ENCODE peak calls at places on chromosomes 3 and 15, in seven cellular contexts. P is HAP-1, W is T-helper 1 cell, D is B cell, X is substantia nigra, E is NCI-H446 treated with DMSO at 0.1 percent for 48 hours, Q is COR-L47. T is an unnamed sample.
A peak's percentile ranks its signal among the peaks of the same experiment; 100 is the strongest.

GRCh38 chr3:159829056-159829995 is 159.3 kb upstream of the IL12A start:
- DNase-seq in D (no peak), W (no peak), X (no peak), Q (peak; percentile 92), E (peak; percentile 73), P (no peak), T (peak; percentile 98)

GRCh38 chr3:143203848-143204247 is 84.3 kb downstream of the CHST2 start:
- DNase-seq in D (no peak), E (no peak), W (no peak), P (no peak), X (no peak), Q (no peak), T (no peak)

GRCh38 chr15:39594764-39595620 is 14.1 kb downstream of the THBS1 start:
- DNase-seq in P (no peak), Q (no peak), X (no peak), D (no peak), W (no peak), E (no peak), T (no peak)

GRCh38 chr15:96234109-96234892 is 96.2 kb upstream of the NR2F2 start:
- DNase-seq in D (no peak), W (no peak), P (no peak), Q (no peak), X (no peak), E (no peak), T (peak; percentile 45)

GRCh38 chr3:71521940-71522876 is 61.3 kb downstream of the FOXP1 start:
- DNase-seq in Q (no peak), D (no peak), P (no peak), W (no peak), X (no peak), E (no peak), T (no peak)

GRCh38 chr3:138946554-138947302 is at the start of the genes FOXL2 and FOXL2NB:
- DNase-seq in E (no peak), W (peak; percentile 27), X (no peak), Q (peak; percentile 46), D (peak; percentile 53), P (no peak), T (no peak)

GRCh38 chr3:30349507-30349906 is 256.9 kb upstream of the TGFBR2 start:
- DNase-seq in P (no peak), E (no peak), W (no peak), X (no peak), D (no peak), Q (no peak), T (no peak)

GRCh38 chr3:58640700-58641372 is 25.7 kb downstream of the FAM3D start:
- DNase-seq in E (no peak), W (peak; percentile 32), D (peak; percentile 72), P (peak; percentile 72), Q (peak; percentile 33), X (peak; percentile 54), T (no peak)

GRCh38 chr15:68704496-68705021 is 116.1 kb downstream of the ANP32A start:
- DNase-seq in X (no peak), Q (no peak), P (no peak), D (no peak), E (no peak), W (no peak), T (no peak)

GRCh38 chr3:15409239-15409638 is 18.1 kb downstream of the METTL6 start:
- DNase-seq in Q (no peak), E (no peak), D (no peak), W (no peak), P (no peak), X (no peak), T (no peak)

GRCh38 chr15:45102226-45102625 is 11.7 kb downstream of the DUOX2 start:
- DNase-seq in D (no peak), P (no peak), W (no peak), E (no peak), Q (no peak), X (no peak), T (no peak)

GRCh38 chr15:27086800-27087199 is 115.8 kb downstream of the GABRG3 start:
- DNase-seq in D (no peak), X (no peak), W (no peak), E (no peak), Q (no peak), P (no peak), T (no peak)

GRCh38 chr3:127044996-127045395 is 62.1 kb downstream of the PLXNA1 start:
- DNase-seq in Q (peak; percentile 53), X (no peak), D (no peak), W (no peak), P (no peak), E (no peak), T (no peak)

GRCh38 chr3:170499562-170500156 is 81.0 kb downstream of the CLDN11 start:
- DNase-seq in Q (peak; percentile 17), P (peak; percentile 56), D (no peak), E (no peak), X (peak; percentile 18), W (peak; percentile 3), T (peak; percentile 68)

GRCh38 chr3:70603103-70603502 is 290.7 kb upstream of the MDFIC2 start:
- DNase-seq in E (no peak), Q (no peak), P (no peak), W (peak; percentile 2), D (no peak), X (no peak), T (no peak)

GRCh38 chr3:177431525-177432255 is 234.4 kb upstream of the TBL1XR1 start:
- DNase-seq in E (no peak), X (no peak), Q (peak; percentile 90), P (peak; percentile 72), W (no peak), D (no peak), T (no peak)

GRCh38 chr3:132029182-132029902 is 5.5 kb downstream of the CPNE4 start:
- DNase-seq in D (peak; percentile 35), X (peak; percentile 78), P (peak; percentile 76), Q (peak; percentile 90), W (peak; percentile 39), E (peak; percentile 69), T (peak; percentile 61)

GRCh38 chr3:126961791-126962461 is 21.0 kb upstream of the PLXNA1 start:
- DNase-seq in Q (no peak), E (no peak), W (no peak), X (no peak), P (no peak), D (no peak), T (no peak)

GRCh38 chr3:47741925-47742324 is 39.8 kb downstream of the SMARCC1 start:
- DNase-seq in E (no peak), X (no peak), W (no peak), Q (no peak), P (no peak), D (no peak), T (no peak)

GRCh38 chr15:65979316-65979715 is 110.0 kb downstream of the RAB11A start:
- DNase-seq in P (no peak), D (no peak), X (no peak), E (no peak), Q (no peak), W (no peak), T (no peak)

GRCh38 chr15:35293353-35294130 is 208.4 kb upstream of the NANOGP8 start:
- DNase-seq in W (no peak), D (no peak), X (no peak), E (no peak), P (peak; percentile 7), Q (no peak), T (no peak)

GRCh38 chr15:70054366-70054765 is 43.4 kb downstream of the TLE3 start:
- DNase-seq in W (no peak), Q (no peak), X (no peak), D (no peak), P (no peak), E (no peak), T (no peak)

GRCh38 chr3:158105124-158105709 is 1.0 kb downstream of the SHOX2 start:
- DNase-seq in X (no peak), W (no peak), P (no peak), E (no peak), D (no peak), Q (no peak), T (no peak)

GRCh38 chr3:157512534-157512933 is 9.3 kb upstream of the VEPH1 start:
- DNase-seq in D (no peak), E (no peak), X (no peak), Q (no peak), P (no peak), W (no peak), T (no peak)

GRCh38 chr3:185517387-185517786 is 18.6 kb upstream of the TMEM41A start:
- DNase-seq in E (no peak), X (no peak), P (no peak), D (no peak), Q (no peak), W (no peak), T (no peak)

GRCh38 chr15:101382544-101382943 is 87.5 kb upstream of the SNRPA1 start:
- DNase-seq in E (no peak), W (no peak), P (no peak), D (no peak), X (no peak), Q (no peak), T (no peak)

GRCh38 chr3:131619821-131620220 is 117.0 kb upstream of the MRPL3 start:
- DNase-seq in E (no peak), D (no peak), P (no peak), X (no peak), Q (no peak), W (no peak), T (no peak)

GRCh38 chr3:110881069-110881468 is 190.5 kb upstream of the NECTIN3 start:
- DNase-seq in X (peak; percentile 18), Q (peak; percentile 68), W (peak; percentile 12), D (no peak), E (peak; percentile 6), P (peak; percentile 12), T (no peak)

GRCh38 chr3:128447561-128448013 is 19.1 kb downstream of the DNAJB8 start:
- DNase-seq in Q (no peak), W (peak; percentile 86), D (no peak), P (no peak), X (no peak), E (no peak), T (no peak)

GRCh38 chr3:14461006-14461747 is 58.8 kb downstream of the SLC6A6 start:
- DNase-seq in Q (no peak), X (no peak), W (no peak), D (no peak), E (no peak), P (no peak), T (no peak)

GRCh38 chr3:172038823-172039222 is 555 bp upstream of the FNDC3B start:
- DNase-seq in W (no peak), E (no peak), P (no peak), D (no peak), X (no peak), Q (no peak), T (no peak)

GRCh38 chr3:33131328-33132018 is 17.7 kb downstream of the CRTAP start:
- DNase-seq in D (peak; percentile 57), W (peak; percentile 44), P (peak; percentile 90), E (no peak), Q (peak; percentile 28), X (peak; percentile 16), T (no peak)

GRCh38 chr15:99143655-99144610 is 39.1 kb downstream of the SYNM start:
- DNase-seq in D (no peak), E (no peak), Q (no peak), P (peak; percentile 18), W (no peak), X (no peak), T (no peak)

GRCh38 chr3:122273498-122273897 is 51.5 kb upstream of the CSTA start:
- DNase-seq in D (no peak), Q (no peak), X (no peak), P (no peak), E (no peak), W (no peak), T (no peak)

GRCh38 chr15:52496776-52497470 is 31.8 kb downstream of the MYO5A start:
- DNase-seq in D (no peak), W (peak; percentile 36), P (no peak), E (no peak), X (no peak), Q (no peak), T (no peak)

GRCh38 chr15:40282144-40282869 is 557 bp downstream of the ANKRD63 start:
- DNase-seq in E (no peak), W (peak; percentile 49), P (peak; percentile 27), Q (peak; percentile 46), D (peak; percentile 93), X (no peak), T (no peak)

GRCh38 chr3:134052370-134052769 is 22.6 kb upstream of the SLCO2A1 start:
- DNase-seq in X (no peak), Q (no peak), P (no peak), W (no peak), D (no peak), E (no peak), T (no peak)

GRCh38 chr3:56884387-56884786 is 82.6 kb upstream of the ARHGEF3 start:
- DNase-seq in E (no peak), D (no peak), X (no peak), Q (no peak), P (no peak), W (no peak), T (no peak)

T was measured in HFF-Myc.